ENCODE peak calls at places on chromosomes 4 and X, in four cellular contexts. X is Peyer's patch, W is ascending aorta, Y is BJ. P is an unnamed sample.

GRCh38 chr4:152038238-152038637 is 277.4 kb upstream of the GATB start:
- DNase-seq in Y (no peak), W (no peak), X (no peak), P (peak)

GRCh38 chr4:6022607-6023288 is 4.5 kb upstream of the C4orf50 start:
- DNase-seq in W (no peak), Y (no peak), X (no peak), P (no peak)

GRCh38 chrX:14702145-14702544 is 170.7 kb downstream of the FANCB start:
- DNase-seq in X (no peak), Y (no peak), W (no peak), P (no peak)

GRCh38 chr4:75990129-75990528 is 616 bp downstream of the SDAD1 start:
- DNase-seq in Y (no peak), X (no peak), W (no peak), P (peak)

GRCh38 chr4:110224812-110225211 is 26.4 kb upstream of the ELOVL6 start:
- DNase-seq in Y (no peak), X (no peak), W (no peak), P (no peak)

GRCh38 chr4:67651536-67651935 is 49.4 kb downstream of the UBA6 start:
- DNase-seq in X (no peak), Y (no peak), W (no peak), P (peak)

GRCh38 chrX:25726539-25726938 is 411.6 kb upstream of the MAGEB18 start:
- DNase-seq in W (no peak), X (no peak), Y (no peak), P (peak)

GRCh38 chrX:111869639-111870034 is 6.3 kb upstream of the TRPC5OS start:
- DNase-seq in W (no peak), Y (no peak), X (no peak), P (peak)

GRCh38 chr4:138757432-138757831 is 258.1 kb upstream of the NOCT start:
- DNase-seq in Y (no peak), W (no peak), X (no peak), P (no peak)

GRCh38 chrX:67544281-67544680 is 460 bp downstream of the AR start:
- DNase-seq in X (peak), W (no peak), Y (no peak), P (peak)

GRCh38 chr4:57059890-57060716 is 50.1 kb downstream of the IGFBP7 start:
- DNase-seq in W (no peak), X (no peak), Y (no peak), P (peak)

GRCh38 chr4:52657630-52658501 is 1.2 kb downstream of the USP46 start:
- DNase-seq in W (no peak), Y (no peak), X (no peak), P (peak)

GRCh38 chr4:121376541-121376940 is 4.3 kb downstream of the QRFPR start:
- DNase-seq in W (no peak), Y (no peak), X (no peak), P (no peak)

GRCh38 chr4:146245246-146245645 is 30.9 kb downstream of the REELD1 start:
- DNase-seq in X (peak), W (no peak), Y (no peak), P (peak)

GRCh38 chrX:109485470-109486340 is 3.8 kb upstream of the GUCY2F start:
- DNase-seq in X (peak), W (peak), Y (peak), P (peak)

GRCh38 chr4:146567396-146567795 is 45.7 kb upstream of the SLC10A7 start:
- DNase-seq in Y (no peak), W (no peak), X (no peak), P (peak)

DNA sequence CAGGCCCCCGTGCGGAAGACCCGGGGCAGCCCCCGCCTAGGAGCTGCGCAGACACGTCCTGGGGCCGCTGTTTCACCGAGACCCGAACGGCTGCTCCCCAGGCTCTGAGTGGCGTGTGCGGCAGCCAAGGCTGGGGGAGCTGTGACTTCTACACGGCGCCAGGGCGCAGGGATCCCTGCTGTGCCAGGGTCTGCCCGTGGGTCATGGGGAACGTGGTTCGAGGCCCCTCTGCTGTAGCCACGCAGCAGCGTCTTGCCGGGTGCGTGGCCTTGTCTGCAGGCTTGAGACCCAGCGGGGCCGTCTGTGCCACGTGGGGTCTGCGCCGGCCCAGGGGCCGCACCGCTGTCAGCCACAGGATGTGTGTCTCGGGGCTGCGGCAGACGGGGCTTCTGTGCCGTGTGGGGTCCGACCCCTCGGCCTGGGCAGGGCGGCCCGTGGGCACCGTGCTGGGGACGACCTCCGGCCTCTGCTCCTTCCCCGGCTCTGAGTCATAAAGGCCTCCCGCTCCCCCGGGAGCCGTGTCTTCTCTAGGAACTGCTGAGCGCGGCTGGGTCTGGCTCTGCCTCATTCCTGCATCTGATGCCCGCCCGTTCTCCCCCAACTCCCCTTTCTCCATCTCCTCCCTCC is 12.7 kb upstream of the GTPBP6 start:
- DNase-seq in W (no peak), Y (no peak), X (no peak), P (peak)
- H3K4me3 ChIP-seq in W (peak), Y (peak), X (peak), P (peak)

GRCh38 chr4:35151816-35152572 is 1092.3 kb downstream of the ARAP2 start:
- DNase-seq in X (no peak), W (no peak), Y (no peak), P (no peak)
- TF ChIP-seq CTCF in X (no peak), W (no peak), Y (no peak), P (no peak)

GRCh38 chr4:190016369-190017289 is 10.4 kb downstream of the FRG2 start:
- DNase-seq in W (no peak), Y (no peak), X (no peak), P (no peak)

GRCh38 chr4:190019023-190019858 is 7.8 kb downstream of the FRG2 start:
- DNase-seq in W (no peak), X (no peak), Y (no peak), P (no peak)

GRCh38 chr4:190015538-190016368 is 11.3 kb downstream of the FRG2 start:
- DNase-seq in Y (no peak), W (no peak), X (no peak), P (no peak)

GRCh38 chr4:190018201-190018920 is 8.7 kb downstream of the FRG2 start:
- DNase-seq in Y (no peak), X (no peak), W (no peak), P (no peak)

GRCh38 chr4:190017357-190018200 is 9.5 kb downstream of the FRG2 start:
- DNase-seq in W (no peak), X (no peak), Y (no peak), P (no peak)
- H3K4me3 ChIP-seq in W (peak), X (no peak), Y (no peak), P (no peak)

DNA sequence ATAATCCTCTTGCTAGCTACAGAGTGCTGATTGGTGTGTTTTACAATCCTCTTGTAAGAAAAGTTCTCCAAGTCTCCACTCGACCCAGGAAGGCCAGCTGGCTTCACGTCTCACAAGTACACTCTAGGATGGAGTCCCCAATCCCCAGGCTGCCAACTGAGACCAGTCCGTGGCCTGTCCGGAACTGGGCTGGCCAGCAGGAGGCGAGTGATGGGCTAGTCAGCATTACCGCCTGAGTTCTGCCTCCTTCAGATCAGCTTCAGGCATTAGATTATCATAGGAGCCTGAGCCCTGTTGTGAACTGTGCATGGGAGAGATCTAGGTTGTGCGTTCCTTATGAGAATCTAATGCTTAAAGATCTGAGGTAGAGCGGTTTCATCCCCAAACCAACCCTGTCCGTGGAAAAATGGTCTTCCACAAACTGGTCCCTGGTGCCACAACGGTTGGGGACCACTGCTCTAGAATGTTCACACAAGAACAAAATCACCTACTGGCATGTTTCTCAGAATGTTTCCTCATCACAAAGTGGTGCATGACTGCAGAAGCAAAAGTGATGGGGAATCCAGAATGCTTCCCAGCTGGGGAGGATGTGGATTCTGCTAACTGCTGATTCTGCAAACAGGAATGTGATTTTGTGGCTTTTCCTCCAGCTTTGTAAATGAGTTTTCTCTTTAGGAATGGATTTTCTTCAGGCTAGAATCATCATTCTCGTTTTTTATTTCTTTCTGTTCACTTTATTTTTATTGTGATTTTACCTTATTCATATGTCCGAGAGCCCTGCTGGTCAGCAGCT is 40.9 kb downstream of the SEPTIN11 start:
- DNase-seq in W (no peak), Y (peak), X (no peak), P (peak)
- TF ChIP-seq CTCF in W (no peak), Y (no peak), X (no peak), P (no peak)

DNA sequence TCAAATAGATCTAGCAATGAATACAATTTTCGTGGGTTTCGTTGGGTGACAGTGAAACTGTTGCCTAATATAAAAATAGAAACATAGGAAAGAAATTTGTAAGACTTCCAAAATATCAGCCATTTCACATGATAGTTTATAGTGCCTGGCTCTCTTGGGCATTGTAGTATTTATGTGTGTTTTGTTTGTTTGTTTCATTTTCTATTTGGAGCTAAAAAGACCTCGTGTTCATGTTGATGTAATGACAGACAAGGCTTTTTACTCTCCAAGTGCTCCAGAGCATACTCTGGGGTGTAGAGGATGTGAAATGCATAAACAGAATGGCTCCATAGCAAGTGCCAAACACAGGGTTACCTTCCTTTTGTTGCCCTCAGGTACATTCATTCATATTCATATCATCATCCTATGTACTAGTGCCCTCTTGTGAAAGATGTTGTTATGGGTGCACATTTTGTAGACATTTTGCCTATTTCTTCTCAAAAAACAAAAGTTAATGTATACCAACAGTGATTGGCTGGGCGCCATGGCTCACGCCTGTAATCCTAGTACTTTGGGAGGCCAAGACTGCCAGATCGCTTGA is 100.7 kb upstream of the AMOT start:
- DNase-seq in Y (no peak), W (no peak), X (no peak), P (no peak)
- H3K4me3 ChIP-seq in Y (no peak), W (peak), X (no peak), P (no peak)

DNA sequence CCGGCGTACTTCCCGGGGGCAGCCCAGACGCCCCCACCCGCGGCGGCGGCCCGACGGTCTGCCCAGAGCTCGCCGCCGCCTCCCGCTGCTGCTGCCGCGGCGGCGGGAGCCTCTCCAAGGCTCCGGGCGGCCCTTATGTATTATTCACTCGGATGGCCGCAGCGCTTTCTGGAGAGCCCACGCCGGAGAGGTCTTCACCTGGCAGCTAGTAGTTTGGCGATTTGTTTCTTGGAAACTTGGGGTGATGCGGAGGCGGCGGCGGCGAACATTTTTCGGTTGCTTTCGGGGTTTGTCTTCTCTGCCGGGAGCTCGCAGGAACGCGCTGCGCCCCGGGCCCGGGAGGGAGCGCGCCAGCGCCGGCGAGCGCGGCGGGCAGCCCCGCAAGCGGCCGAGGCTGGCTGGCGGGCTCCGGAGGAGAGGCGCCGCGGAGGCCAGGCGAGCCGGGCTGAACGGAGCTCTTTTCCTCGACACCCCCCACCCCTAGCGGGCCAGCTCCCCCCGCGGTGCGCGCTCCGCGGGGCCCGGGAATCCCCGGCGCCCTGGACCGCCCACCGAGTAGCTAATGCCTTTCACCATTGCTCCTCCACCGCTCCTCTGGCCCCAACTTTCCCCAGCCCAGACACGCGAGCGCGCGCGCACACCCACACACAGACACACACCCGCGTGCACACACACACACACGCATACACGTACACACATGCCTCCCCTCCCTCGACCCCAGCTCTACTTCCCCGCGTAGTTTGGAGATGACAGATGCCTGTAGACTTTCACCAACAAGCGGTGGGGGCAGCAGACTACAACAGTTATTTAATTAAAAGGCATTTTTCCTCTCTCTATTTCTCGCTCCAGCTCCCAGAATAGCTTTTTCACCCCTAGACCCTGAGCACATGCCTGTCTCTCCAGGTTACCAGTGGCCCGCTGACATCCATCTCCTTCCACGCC is 113.4 kb downstream of the DHX15 start:
- DNase-seq in W (no peak), Y (no peak), X (peak), P (peak)
- TF ChIP-seq CTCF in W (no peak), Y (no peak), X (no peak), P (peak)

GRCh38 chrX:53239474-53239873 is 14.5 kb upstream of the KDM5C start:
- DNase-seq in X (no peak), Y (no peak), W (no peak), P (no peak)
- H3K4me3 ChIP-seq in X (no peak), Y (no peak), W (no peak), P (no peak)